ENCODE peak calls at places on chromosome 16, in eight cellular contexts. E is MM.1S, M is smooth muscle cell of the brain vasculature, T is substantia nigra, S is activated T-cell treated with anti-CD3 and anti-CD28 coated beads for 1 hour, J is T-helper 17 cell, H is BE2C, G is kidney tubule cell. N is an unnamed sample.

GRCh38 chr16:8872967-8873865 is 4.4 kb upstream of the CARHSP1 start:
- DNase-seq in S (no peak), T (no peak), G (no peak), H (no peak), J (no peak), M (no peak), E (no peak), N (no peak)

GRCh38 chr16:19833176-19833575 is 51.5 kb downstream of the GPRC5B start:
- DNase-seq in J (no peak), T (no peak), E (no peak), S (no peak), G (peak), M (no peak), H (no peak), N (no peak)

GRCh38 chr16:28309811-28310311 is 17.5 kb downstream of the SBK1 start:
- DNase-seq in G (no peak), E (no peak), J (peak), H (no peak), S (peak), M (no peak), T (no peak), N (no peak)

GRCh38 chr16:89293276-89294143 is 76.0 kb downstream of the ZNF778 start:
- DNase-seq in S (no peak), J (no peak), G (no peak), E (no peak), T (no peak), H (no peak), M (no peak), N (peak)

GRCh38 chr16:81486555-81487061 is 42.0 kb downstream of the CMIP start:
- DNase-seq in M (peak), S (no peak), J (no peak), G (no peak), T (no peak), H (no peak), E (no peak), N (no peak)

GRCh38 chr16:603221-603620 is 13.4 kb downstream of the RAB40C start:
- DNase-seq in G (no peak), J (no peak), M (no peak), E (no peak), H (no peak), S (no peak), T (no peak), N (no peak)

GRCh38 chr16:23771642-23772041 is 16.8 kb downstream of the CHP2 start:
- DNase-seq in H (no peak), G (peak), E (no peak), J (no peak), M (no peak), S (no peak), T (no peak), N (no peak)

GRCh38 chr16:11797957-11798299 is 870 bp upstream of the ZC3H7A start:
- DNase-seq in H (peak), M (no peak), S (no peak), T (no peak), J (no peak), E (peak), G (peak), N (no peak)

GRCh38 chr16:49969356-49970030 is 55.5 kb upstream of the CNEP1R1 start:
- DNase-seq in G (no peak), M (no peak), J (no peak), T (no peak), E (no peak), S (no peak), H (peak), N (peak)

GRCh38 chr16:85041184-85041928 is 13.8 kb downstream of the KIAA0513 start:
- DNase-seq in E (no peak), H (peak), S (no peak), J (no peak), T (no peak), G (no peak), M (no peak), N (no peak)

GRCh38 chr16:88454315-88455057 is 1.4 kb downstream of the ZFPM1 start:
- DNase-seq in E (peak), H (no peak), S (no peak), T (no peak), M (no peak), J (no peak), G (peak), N (peak)

GRCh38 chr16:11219188-11219587 is 36.8 kb downstream of the SOCS1 start:
- DNase-seq in H (no peak), E (no peak), G (no peak), T (no peak), J (no peak), M (no peak), S (no peak), N (no peak)

GRCh38 chr16:63695347-63695746 is 1426.5 kb downstream of the CDH11 start:
- DNase-seq in G (no peak), T (no peak), S (no peak), J (no peak), E (no peak), M (no peak), H (no peak), N (no peak)

GRCh38 chr16:21994856-21995465 is 6.0 kb downstream of the PDZD9 start:
- DNase-seq in H (no peak), M (no peak), T (no peak), S (no peak), E (no peak), J (no peak), G (no peak), N (peak)

GRCh38 chr16:86680137-86680536 is 101.8 kb downstream of the FOXL1 start:
- DNase-seq in T (no peak), J (no peak), G (peak), S (no peak), H (no peak), M (no peak), E (no peak), N (no peak)

GRCh38 chr16:11128211-11129123 is 127.5 kb downstream of the SOCS1 start:
- DNase-seq in J (no peak), S (no peak), M (no peak), T (no peak), G (no peak), H (no peak), E (no peak), N (no peak)

GRCh38 chr16:72845322-72846020 is 202.5 kb downstream of the ZFHX3 start:
- DNase-seq in T (no peak), H (no peak), G (no peak), S (no peak), E (no peak), M (no peak), J (no peak), N (no peak)

GRCh38 chr16:89363621-89364393 is 126.6 kb downstream of the ANKRD11 start:
- DNase-seq in M (peak), H (no peak), S (peak), G (peak), J (peak), E (no peak), T (no peak), N (no peak)

GRCh38 chr16:78210305-78210704 is 110.9 kb downstream of the WWOX start:
- DNase-seq in H (no peak), J (no peak), G (peak), S (no peak), M (no peak), T (no peak), E (no peak), N (peak)

GRCh38 chr16:85354623-85355514 is 242.6 kb upstream of the CIBAR2 start:
- DNase-seq in E (no peak), H (peak), T (no peak), M (peak), J (no peak), G (no peak), S (no peak), N (no peak)

GRCh38 chr16:10465821-10466220 is 80.0 kb downstream of the ATF7IP2 start:
- DNase-seq in T (no peak), G (no peak), M (no peak), S (no peak), E (no peak), J (no peak), H (no peak), N (no peak)

GRCh38 chr16:81437860-81438259 is 6.7 kb upstream of the CMIP start:
- DNase-seq in J (no peak), H (no peak), M (no peak), S (no peak), E (no peak), T (no peak), G (no peak), N (no peak)

GRCh38 chr16:47460301-47460754 is 535 bp downstream of the ITFG1 start:
- DNase-seq in T (no peak), S (no peak), M (no peak), H (no peak), J (no peak), G (peak), E (no peak), N (peak)

GRCh38 chr16:14071576-14072271 is 605 bp downstream of the MRTFB start:
- DNase-seq in G (no peak), M (no peak), T (no peak), E (no peak), H (no peak), J (no peak), S (no peak), N (peak)

GRCh38 chr16:72856797-72857196 is 191.1 kb downstream of the ZFHX3 start:
- DNase-seq in M (no peak), S (no peak), J (no peak), T (no peak), H (peak), E (no peak), G (peak), N (peak)

GRCh38 chr16:15996432-15997109 is 47.2 kb downstream of the ABCC1 start:
- DNase-seq in S (no peak), J (no peak), T (no peak), H (peak), M (no peak), G (peak), E (no peak), N (no peak)

GRCh38 chr16:48950184-48950583 is 331.5 kb downstream of the CBLN1 start:
- DNase-seq in E (no peak), J (no peak), T (no peak), H (no peak), G (no peak), S (no peak), M (no peak), N (no peak)

GRCh38 chr16:18983565-18984424 is at the start of gene TMC7:
- DNase-seq in H (peak), E (peak), J (no peak), S (no peak), G (peak), T (peak), M (peak), N (peak)

N was measured in GM23338.